ENCODE peak calls at places on chromosomes 5 and 9, in six cellular contexts. One of them, this sample, is unnamed.

GRCh38 chr9:108386859-108387384 is 468.9 kb downstream of the ACTL7B start:
- DNase-seq in HTR-8/SVneo: no peak
- DNase-seq in MV-4-11: no peak
- DNase-seq in GM12892: no peak
- DNase-seq in effector CD4-positive, alpha-beta T cell: no peak
- DNase-seq in progenitor cell of endocrine pancreas: no peak
- DNase-seq in this sample: no peak

GRCh38 chr5:1375871-1376850 is 31.3 kb upstream of the CLPTM1L start:
- DNase-seq in HTR-8/SVneo: no peak
- DNase-seq in MV-4-11: peak
- DNase-seq in GM12892: no peak
- DNase-seq in effector CD4-positive, alpha-beta T cell: no peak
- DNase-seq in progenitor cell of endocrine pancreas: no peak
- DNase-seq in this sample: no peak

GRCh38 chr9:27888661-27889295 is 315.5 kb upstream of the C9orf72 start:
- DNase-seq in HTR-8/SVneo: no peak
- DNase-seq in MV-4-11: no peak
- DNase-seq in GM12892: peak
- DNase-seq in effector CD4-positive, alpha-beta T cell: no peak
- DNase-seq in progenitor cell of endocrine pancreas: no peak
- DNase-seq in this sample: no peak

GRCh38 chr5:163880307-163880706 is 374.9 kb downstream of the MAT2B start:
- DNase-seq in HTR-8/SVneo: peak
- DNase-seq in MV-4-11: no peak
- DNase-seq in GM12892: no peak
- DNase-seq in effector CD4-positive, alpha-beta T cell: no peak
- DNase-seq in progenitor cell of endocrine pancreas: no peak
- DNase-seq in this sample: no peak

GRCh38 chr9:128969491-128969890 is 22.0 kb downstream of the NUP188 start:
- DNase-seq in HTR-8/SVneo: no peak
- DNase-seq in MV-4-11: no peak
- DNase-seq in GM12892: no peak
- DNase-seq in effector CD4-positive, alpha-beta T cell: no peak
- DNase-seq in progenitor cell of endocrine pancreas: no peak
- DNase-seq in this sample: no peak

GRCh38 chr5:110086658-110087388 is 397.1 kb downstream of the MAN2A1 start:
- DNase-seq in HTR-8/SVneo: no peak
- DNase-seq in MV-4-11: peak
- DNase-seq in GM12892: no peak
- DNase-seq in effector CD4-positive, alpha-beta T cell: no peak
- DNase-seq in progenitor cell of endocrine pancreas: no peak
- DNase-seq in this sample: no peak

GRCh38 chr9:22158983-22159382 is 149.9 kb upstream of the CDKN2B start:
- DNase-seq in HTR-8/SVneo: no peak
- DNase-seq in MV-4-11: peak
- DNase-seq in GM12892: no peak
- DNase-seq in effector CD4-positive, alpha-beta T cell: no peak
- DNase-seq in progenitor cell of endocrine pancreas: no peak
- DNase-seq in this sample: no peak

GRCh38 chr5:81151546-81151945 is 81.6 kb upstream of the CKMT2 start:
- DNase-seq in HTR-8/SVneo: no peak
- DNase-seq in MV-4-11: no peak
- DNase-seq in GM12892: no peak
- DNase-seq in effector CD4-positive, alpha-beta T cell: no peak
- DNase-seq in progenitor cell of endocrine pancreas: no peak
- DNase-seq in this sample: no peak

GRCh38 chr5:104187656-104188055 is 625.1 kb upstream of the NUDT12 start:
- DNase-seq in HTR-8/SVneo: no peak
- DNase-seq in MV-4-11: no peak
- DNase-seq in GM12892: no peak
- DNase-seq in effector CD4-positive, alpha-beta T cell: no peak
- DNase-seq in progenitor cell of endocrine pancreas: no peak
- DNase-seq in this sample: no peak

GRCh38 chr5:42487821-42488220 is 64.6 kb downstream of the GHR start:
- DNase-seq in HTR-8/SVneo: no peak
- DNase-seq in MV-4-11: no peak
- DNase-seq in GM12892: no peak
- DNase-seq in effector CD4-positive, alpha-beta T cell: no peak
- DNase-seq in progenitor cell of endocrine pancreas: no peak
- DNase-seq in this sample: no peak

GRCh38 chr5:140608730-140609520 is 24.1 kb downstream of the CD14 start:
- DNase-seq in HTR-8/SVneo: no peak
- DNase-seq in MV-4-11: peak
- DNase-seq in GM12892: no peak
- DNase-seq in effector CD4-positive, alpha-beta T cell: no peak
- DNase-seq in progenitor cell of endocrine pancreas: no peak
- DNase-seq in this sample: no peak

GRCh38 chr5:31692561-31693221 is 53.8 kb downstream of the PDZD2 start:
- DNase-seq in HTR-8/SVneo: no peak
- DNase-seq in MV-4-11: no peak
- DNase-seq in GM12892: no peak
- DNase-seq in effector CD4-positive, alpha-beta T cell: no peak
- DNase-seq in progenitor cell of endocrine pancreas: no peak
- DNase-seq in this sample: no peak

This sample was measured in 8988T.